ENCODE peak calls at places on chromosomes 3 and 15, in ten cellular contexts. T is stomach, A is tibial nerve, B is thyroid gland, G is body of pancreas, F is A549, N is spleen, P is endothelial cell of umbilical vein, Q is prostate gland, Y is transverse colon. X is an unnamed sample.

GRCh38 chr3:13213911-13214846 is 140.9 kb upstream of the IQSEC1 start:
- DNase-seq in B (no peak), A (no peak), N (peak; percentile 51), G (peak; percentile 77), P (no peak), F (no peak), Y (no peak), Q (no peak), T (no peak), X (peak; percentile 37)

GRCh38 chr15:39312984-39313383 is 267.9 kb upstream of the THBS1 start:
- DNase-seq in N (no peak), F (peak; percentile 47), T (no peak), Y (peak; percentile 63), A (no peak), B (peak; percentile 24), P (no peak), Q (no peak), G (no peak), X (peak; percentile 61)

GRCh38 chr3:16601539-16602005 is 3.7 kb downstream of the DAZL start:
- DNase-seq in P (no peak), B (no peak), G (no peak), Y (no peak), N (no peak), T (no peak), A (no peak), Q (no peak), F (no peak), X (no peak)

GRCh38 chr3:116905805-116906204 is 196.2 kb downstream of the TUSC7 start:
- DNase-seq in B (no peak), N (no peak), Y (no peak), A (no peak), P (no peak), G (no peak), T (no peak), Q (no peak), F (no peak), X (no peak)

GRCh38 chr15:66703540-66703941 is 1.5 kb downstream of the SMAD6 start:
- DNase-seq in A (no peak), P (no peak), F (no peak), Q (peak; percentile 23), B (peak; percentile 59), Y (peak; percentile 46), G (peak; percentile 60), T (peak; percentile 52), N (peak; percentile 87), X (peak; percentile 59)

GRCh38 chr3:141170678-141171295 is 60.8 kb upstream of the PXYLP1 start:
- DNase-seq in Q (no peak), B (no peak), Y (no peak), T (no peak), P (no peak), G (no peak), N (no peak), A (no peak), F (no peak), X (no peak)

GRCh38 chr3:73498764-73499622 is 125.7 kb downstream of the PDZRN3 start:
- DNase-seq in Y (no peak), T (no peak), F (no peak), P (no peak), G (no peak), Q (no peak), N (no peak), B (no peak), A (no peak), X (no peak)

GRCh38 chr15:68402432-68403160 is 29.4 kb downstream of the ITGA11 start:
- DNase-seq in Y (no peak), P (no peak), F (no peak), A (no peak), Q (no peak), T (peak; percentile 7), B (no peak), G (no peak), N (peak; percentile 57), X (no peak)

GRCh38 chr3:79491029-79491634 is 276.7 kb downstream of the ROBO1 start:
- DNase-seq in Q (no peak), B (no peak), T (no peak), P (no peak), N (no peak), F (no peak), Y (no peak), A (no peak), G (no peak), X (no peak)

GRCh38 chr3:79490165-79491028 is 277.4 kb downstream of the ROBO1 start:
- DNase-seq in T (peak; percentile 72), G (peak; percentile 86), B (peak; percentile 87), A (peak; percentile 41), F (no peak), N (no peak), Q (peak; percentile 55), P (peak; percentile 48), Y (peak; percentile 25), X (no peak)

GRCh38 chr3:79488407-79488806 is 279.4 kb downstream of the ROBO1 start:
- DNase-seq in A (no peak), Y (no peak), T (no peak), F (no peak), Q (no peak), G (no peak), B (no peak), P (no peak), N (no peak), X (no peak)
- H3K27ac ChIP-seq in A (no peak overlapping the region), Y (no peak overlapping the region), T (no peak overlapping the region), F (no peak overlapping the region), Q (no peak overlapping the region), G (no peak overlapping the region), B (no peak overlapping the region), P (no peak overlapping the region), N (no peak overlapping the region), X (no peak overlapping the region)

DNA sequence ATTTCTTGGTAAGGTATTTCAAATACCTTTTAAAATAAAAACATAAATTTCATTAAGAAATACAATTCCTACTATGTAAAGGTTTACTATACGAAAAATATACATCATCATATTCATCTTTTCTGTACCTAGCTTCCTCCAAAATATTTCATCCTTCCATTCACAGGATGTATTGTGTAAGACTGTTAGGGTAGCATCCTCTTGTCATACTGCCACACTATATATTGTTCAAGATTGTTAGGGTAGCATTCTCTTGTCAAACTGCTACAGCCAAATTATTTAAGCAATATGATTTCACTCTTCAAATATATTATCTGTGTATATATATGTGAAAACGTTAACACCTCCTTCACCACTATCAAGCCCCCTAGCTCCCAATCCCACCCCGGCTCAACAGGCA is 3.5 kb downstream of the RPL22L1 start:
- DNase-seq in T (no peak), A (no peak), B (no peak), G (no peak), Q (no peak), F (no peak), Y (no peak), P (no peak), N (no peak), X (no peak)
- H3K4me3 ChIP-seq in T (no peak overlapping the region), A (no peak overlapping the region), B (no peak overlapping the region), G (no peak overlapping the region), Q (no peak overlapping the region), F (no peak overlapping the region), Y (no peak overlapping the region), P (no peak overlapping the region), N (no peak overlapping the region), X (no peak overlapping the region)

DNA sequence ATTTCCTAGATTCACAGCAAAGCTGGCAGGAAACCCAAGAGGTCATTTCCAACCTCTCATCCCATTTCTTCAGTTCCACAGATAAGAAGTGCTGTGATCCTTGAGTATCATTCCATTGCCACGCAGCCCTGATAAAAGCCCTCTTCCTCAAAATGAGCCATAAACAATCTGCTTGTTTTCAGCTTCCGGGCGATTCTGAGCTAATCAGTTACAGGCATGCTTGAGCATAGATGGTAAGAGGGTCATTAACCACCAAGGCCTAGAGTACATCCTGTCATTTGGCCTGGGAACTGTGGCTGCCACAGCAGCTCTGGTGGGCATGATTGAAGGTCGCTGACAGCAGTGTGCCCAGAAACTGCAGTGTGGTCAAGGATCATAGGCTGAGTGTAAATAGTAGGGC is 47.4 kb downstream of the P3H2 start:
- DNase-seq in Y (peak; percentile 18), B (no peak), A (no peak), Q (no peak), N (peak; percentile 74), P (peak; percentile 25), T (no peak), G (no peak), F (no peak), X (no peak)
- TF ChIP-seq POLR2A in Y (no peak), B (no peak), A (no peak), Q (no peak), N (no peak), P (no peak), T (no peak), G (no peak), F (no peak), X (no peak)

GRCh38 chr3:30666564-30667249 is 60.3 kb downstream of the TGFBR2 start:
- DNase-seq in B (no peak), A (no peak), T (no peak), Q (no peak), P (no peak), Y (no peak), N (no peak), G (no peak), F (no peak), X (no peak)
- H3K27ac ChIP-seq in B (no peak overlapping the region), A (no peak overlapping the region), T (peak overlapping the region; percentile 1), Q (no peak overlapping the region), P (peak overlapping the region; percentile 90), Y (peak overlapping the region; percentile 11), N (peak overlapping the region; percentile 100), G (no peak overlapping the region), F (peak overlapping the region; percentile 52), X (no peak overlapping the region)